ENCODE peak calls at places on chromosomes 2 and 18, in ten cellular contexts. One of them, this sample, is unnamed.

GRCh38 chr2:106032676-106033075 is 161.4 kb downstream of the UXS1 start:
- DNase-seq in iPS-NIHi11: no peak
- DNase-seq in AG20443: no peak
- DNase-seq in GM23248: no peak
- DNase-seq in lower leg skin: no peak
- DNase-seq in NCI-H748 treated with DMSO at 0.1 percent for 48 hours: no peak
- DNase-seq in stimulated activated CD4-positive, alpha-beta T cell treated with anti-CD3 and anti-CD28 coated beads, Interleukin-1b, Interleukin-23, amount 100 ng/mL, for 48 hours: no peak
- DNase-seq in HS-5: no peak
- DNase-seq in HTR-8/SVneo: no peak
- DNase-seq in A549: no peak
- DNase-seq in this sample: no peak

GRCh38 chr18:3115430-3116025 is 102.6 kb upstream of the LPIN2 start:
- DNase-seq in stimulated activated CD4-positive, alpha-beta T cell treated with anti-CD3 and anti-CD28 coated beads, Interleukin-1b, Interleukin-23, amount 100 ng/mL, for 48 hours: no peak
- DNase-seq in lower leg skin: no peak
- DNase-seq in A549: no peak
- DNase-seq in iPS-NIHi11: peak
- DNase-seq in NCI-H748 treated with DMSO at 0.1 percent for 48 hours: no peak
- DNase-seq in AG20443: no peak
- DNase-seq in GM23248: no peak
- DNase-seq in HS-5: no peak
- DNase-seq in HTR-8/SVneo: no peak
- DNase-seq in this sample: no peak

GRCh38 chr18:40414155-40414754 is 1540.8 kb upstream of the PIK3C3 start:
- DNase-seq in HS-5: peak
- DNase-seq in HTR-8/SVneo: no peak
- DNase-seq in GM23248: peak
- DNase-seq in stimulated activated CD4-positive, alpha-beta T cell treated with anti-CD3 and anti-CD28 coated beads, Interleukin-1b, Interleukin-23, amount 100 ng/mL, for 48 hours: no peak
- DNase-seq in A549: no peak
- DNase-seq in AG20443: no peak
- DNase-seq in lower leg skin: no peak
- DNase-seq in NCI-H748 treated with DMSO at 0.1 percent for 48 hours: no peak
- DNase-seq in iPS-NIHi11: no peak
- DNase-seq in this sample: peak

GRCh38 chr2:777051-777450 is 99.8 kb upstream of the TMEM18 start:
- DNase-seq in GM23248: no peak
- DNase-seq in iPS-NIHi11: no peak
- DNase-seq in NCI-H748 treated with DMSO at 0.1 percent for 48 hours: no peak
- DNase-seq in A549: no peak
- DNase-seq in lower leg skin: no peak
- DNase-seq in AG20443: no peak
- DNase-seq in HTR-8/SVneo: no peak
- DNase-seq in HS-5: no peak
- DNase-seq in stimulated activated CD4-positive, alpha-beta T cell treated with anti-CD3 and anti-CD28 coated beads, Interleukin-1b, Interleukin-23, amount 100 ng/mL, for 48 hours: no peak
- DNase-seq in this sample: no peak

GRCh38 chr2:241902357-241902991 is 32.9 kb downstream of the RTP5 start:
- DNase-seq in iPS-NIHi11: peak
- DNase-seq in lower leg skin: no peak
- DNase-seq in A549: no peak
- DNase-seq in stimulated activated CD4-positive, alpha-beta T cell treated with anti-CD3 and anti-CD28 coated beads, Interleukin-1b, Interleukin-23, amount 100 ng/mL, for 48 hours: no peak
- DNase-seq in HS-5: no peak
- DNase-seq in AG20443: no peak
- DNase-seq in HTR-8/SVneo: no peak
- DNase-seq in GM23248: no peak
- DNase-seq in NCI-H748 treated with DMSO at 0.1 percent for 48 hours: no peak
- DNase-seq in this sample: no peak

GRCh38 chr18:61988100-61988499 is 95.3 kb upstream of the RNF152 start:
- DNase-seq in HTR-8/SVneo: no peak
- DNase-seq in iPS-NIHi11: no peak
- DNase-seq in lower leg skin: no peak
- DNase-seq in stimulated activated CD4-positive, alpha-beta T cell treated with anti-CD3 and anti-CD28 coated beads, Interleukin-1b, Interleukin-23, amount 100 ng/mL, for 48 hours: no peak
- DNase-seq in A549: no peak
- DNase-seq in AG20443: no peak
- DNase-seq in GM23248: no peak
- DNase-seq in HS-5: no peak
- DNase-seq in NCI-H748 treated with DMSO at 0.1 percent for 48 hours: no peak
- DNase-seq in this sample: no peak

GRCh38 chr2:128500136-128500800 is 181.6 kb upstream of the HS6ST1 start:
- DNase-seq in HS-5: no peak
- DNase-seq in lower leg skin: no peak
- DNase-seq in HTR-8/SVneo: no peak
- DNase-seq in iPS-NIHi11: no peak
- DNase-seq in GM23248: no peak
- DNase-seq in stimulated activated CD4-positive, alpha-beta T cell treated with anti-CD3 and anti-CD28 coated beads, Interleukin-1b, Interleukin-23, amount 100 ng/mL, for 48 hours: no peak
- DNase-seq in NCI-H748 treated with DMSO at 0.1 percent for 48 hours: no peak
- DNase-seq in A549: no peak
- DNase-seq in AG20443: no peak
- DNase-seq in this sample: no peak

GRCh38 chr2:241701155-241701404 is 759 bp upstream of the ING5 start:
- DNase-seq in NCI-H748 treated with DMSO at 0.1 percent for 48 hours: peak
- DNase-seq in stimulated activated CD4-positive, alpha-beta T cell treated with anti-CD3 and anti-CD28 coated beads, Interleukin-1b, Interleukin-23, amount 100 ng/mL, for 48 hours: no peak
- DNase-seq in lower leg skin: peak
- DNase-seq in GM23248: peak
- DNase-seq in A549: no peak
- DNase-seq in AG20443: no peak
- DNase-seq in HS-5: no peak
- DNase-seq in HTR-8/SVneo: peak
- DNase-seq in iPS-NIHi11: no peak
- DNase-seq in this sample: no peak

GRCh38 chr2:158761626-158762025 is 33.5 kb upstream of the DAPL1 start:
- DNase-seq in AG20443: peak
- DNase-seq in iPS-NIHi11: no peak
- DNase-seq in GM23248: peak
- DNase-seq in NCI-H748 treated with DMSO at 0.1 percent for 48 hours: no peak
- DNase-seq in A549: no peak
- DNase-seq in HS-5: peak
- DNase-seq in lower leg skin: peak
- DNase-seq in HTR-8/SVneo: no peak
- DNase-seq in stimulated activated CD4-positive, alpha-beta T cell treated with anti-CD3 and anti-CD28 coated beads, Interleukin-1b, Interleukin-23, amount 100 ng/mL, for 48 hours: no peak
- DNase-seq in this sample: no peak

GRCh38 chr2:53129851-53130250 is 637.8 kb upstream of the CHAC2 start:
- DNase-seq in stimulated activated CD4-positive, alpha-beta T cell treated with anti-CD3 and anti-CD28 coated beads, Interleukin-1b, Interleukin-23, amount 100 ng/mL, for 48 hours: no peak
- DNase-seq in HTR-8/SVneo: peak
- DNase-seq in iPS-NIHi11: no peak
- DNase-seq in AG20443: peak
- DNase-seq in lower leg skin: no peak
- DNase-seq in NCI-H748 treated with DMSO at 0.1 percent for 48 hours: no peak
- DNase-seq in GM23248: peak
- DNase-seq in A549: no peak
- DNase-seq in HS-5: peak
- DNase-seq in this sample: no peak

GRCh38 chr2:10787176-10787968 is 25.2 kb downstream of the PDIA6 start:
- DNase-seq in iPS-NIHi11: no peak
- DNase-seq in NCI-H748 treated with DMSO at 0.1 percent for 48 hours: no peak
- DNase-seq in HS-5: no peak
- DNase-seq in stimulated activated CD4-positive, alpha-beta T cell treated with anti-CD3 and anti-CD28 coated beads, Interleukin-1b, Interleukin-23, amount 100 ng/mL, for 48 hours: no peak
- DNase-seq in HTR-8/SVneo: no peak
- DNase-seq in lower leg skin: no peak
- DNase-seq in GM23248: peak
- DNase-seq in A549: peak
- DNase-seq in AG20443: no peak
- DNase-seq in this sample: no peak

GRCh38 chr18:21897811-21898210 is 157.2 kb downstream of the MIB1 start:
- DNase-seq in HS-5: peak
- DNase-seq in HTR-8/SVneo: peak
- DNase-seq in iPS-NIHi11: peak
- DNase-seq in A549: peak
- DNase-seq in GM23248: peak
- DNase-seq in stimulated activated CD4-positive, alpha-beta T cell treated with anti-CD3 and anti-CD28 coated beads, Interleukin-1b, Interleukin-23, amount 100 ng/mL, for 48 hours: peak
- DNase-seq in NCI-H748 treated with DMSO at 0.1 percent for 48 hours: peak
- DNase-seq in lower leg skin: no peak
- DNase-seq in AG20443: peak
- DNase-seq in this sample: peak

GRCh38 chr2:195342105-195342504 is 314.9 kb upstream of the SLC39A10 start:
- DNase-seq in NCI-H748 treated with DMSO at 0.1 percent for 48 hours: no peak
- DNase-seq in iPS-NIHi11: no peak
- DNase-seq in GM23248: no peak
- DNase-seq in HTR-8/SVneo: no peak
- DNase-seq in stimulated activated CD4-positive, alpha-beta T cell treated with anti-CD3 and anti-CD28 coated beads, Interleukin-1b, Interleukin-23, amount 100 ng/mL, for 48 hours: no peak
- DNase-seq in HS-5: no peak
- DNase-seq in A549: peak
- DNase-seq in AG20443: no peak
- DNase-seq in lower leg skin: no peak
- DNase-seq in this sample: no peak

GRCh38 chr2:112486895-112487294 is 4.9 kb downstream of the TTL start:
- DNase-seq in HS-5: no peak
- DNase-seq in iPS-NIHi11: no peak
- DNase-seq in A549: no peak
- DNase-seq in GM23248: no peak
- DNase-seq in NCI-H748 treated with DMSO at 0.1 percent for 48 hours: no peak
- DNase-seq in HTR-8/SVneo: no peak
- DNase-seq in lower leg skin: no peak
- DNase-seq in stimulated activated CD4-positive, alpha-beta T cell treated with anti-CD3 and anti-CD28 coated beads, Interleukin-1b, Interleukin-23, amount 100 ng/mL, for 48 hours: peak
- DNase-seq in AG20443: no peak
- DNase-seq in this sample: no peak